ENCODE peak calls at places on chromosomes 12 and 14, in eight cellular contexts. F is suprapubic skin, O is tibial nerve, T is stomach, Y is K562, J is IMR-90, X is HepG2, S is adrenal gland. N is an unnamed sample.

GRCh38 chr14:26377150-26377549 is 220.7 kb downstream of the NOVA1 start:
- DNase-seq in S (no peak), O (no peak), Y (no peak), J (no peak), X (no peak), T (no peak), F (no peak), N (peak; percentile 35)

GRCh38 chr12:122978507-122978955 is 1.9 kb upstream of the ARL6IP4 start:
- DNase-seq in T (no peak), O (no peak), J (no peak), X (no peak), S (no peak), Y (no peak), F (no peak), N (no peak)

GRCh38 chr12:50110127-50110761 is 1.8 kb upstream of the COX14 start:
- DNase-seq in X (peak; percentile 86), F (no peak), S (peak; percentile 51), T (peak; percentile 70), J (no peak), Y (peak; percentile 87), O (no peak), N (peak; percentile 72)

GRCh38 chr14:48615618-48616017 is 940.2 kb upstream of the MDGA2 start:
- DNase-seq in T (no peak), F (no peak), X (no peak), Y (no peak), J (no peak), S (no peak), O (no peak), N (no peak)

GRCh38 chr14:56304456-56304855 is 186.2 kb downstream of the PELI2 start:
- DNase-seq in X (no peak), T (no peak), S (no peak), F (no peak), O (no peak), Y (no peak), J (no peak), N (no peak)

GRCh38 chr14:58755026-58755929 is 117.5 kb downstream of the DACT1 start:
- DNase-seq in Y (no peak), S (no peak), F (no peak), T (no peak), J (no peak), O (no peak), X (no peak), N (no peak)

GRCh38 chr12:5166976-5167375 is 123.3 kb downstream of the KCNA5 start:
- DNase-seq in O (no peak), T (no peak), Y (no peak), X (no peak), J (peak; percentile 98), F (no peak), S (no peak), N (no peak)

GRCh38 chr12:81872400-81872799 is 113.2 kb upstream of the PPFIA2 start:
- DNase-seq in J (no peak), T (no peak), Y (no peak), O (no peak), F (no peak), X (no peak), S (no peak), N (no peak)

GRCh38 chr14:32473476-32473875 is 144.4 kb downstream of the AKAP6 start:
- DNase-seq in X (peak; percentile 69), O (peak; percentile 19), S (no peak), T (no peak), F (peak; percentile 76), Y (no peak), J (no peak), N (no peak)
- H3K4me3 ChIP-seq in X (no peak overlapping the region), O (no peak overlapping the region), S (no peak overlapping the region), T (no peak overlapping the region), F (no peak overlapping the region), Y (no peak overlapping the region), J (no peak overlapping the region), N (no peak overlapping the region)

GRCh38 chr14:21023817-21024667 is 819 bp downstream of the NDRG2 start:
- DNase-seq in Y (no peak), S (no peak), T (peak; percentile 35), X (peak; percentile 59), F (no peak), J (no peak), O (no peak), N (no peak)
- TF ChIP-seq POLR2A in Y (no peak), S (no peak), T (no peak), X (no peak), F (no peak), J (no peak), O (no peak), N (no peak)

GRCh38 chr14:22483863-22484593 is 105.0 kb downstream of the DAD1 start:
- DNase-seq in T (no peak), S (no peak), O (no peak), J (no peak), Y (no peak), X (no peak), F (no peak), N (peak; percentile 74)

GRCh38 chr14:22487401-22487800 is 101.6 kb downstream of the DAD1 start:
- DNase-seq in Y (no peak), T (no peak), X (no peak), J (no peak), O (no peak), S (peak; percentile 22), F (no peak), N (no peak)

GRCh38 chr14:22484638-22485037 is 104.4 kb downstream of the DAD1 start:
- DNase-seq in O (no peak), Y (no peak), S (no peak), T (no peak), X (no peak), F (no peak), J (no peak), N (no peak)

GRCh38 chr14:22482782-22483553 is 106.1 kb downstream of the DAD1 start:
- DNase-seq in Y (no peak), O (no peak), F (no peak), T (no peak), X (no peak), S (no peak), J (no peak), N (peak; percentile 77)

GRCh38 chr14:22485178-22485577 is 103.8 kb downstream of the DAD1 start:
- DNase-seq in F (no peak), J (no peak), X (no peak), O (no peak), T (no peak), S (no peak), Y (no peak), N (no peak)
- H3K4me3 ChIP-seq in F (no peak overlapping the region), J (no peak overlapping the region), X (no peak overlapping the region), O (no peak overlapping the region), T (no peak overlapping the region), S (no peak overlapping the region), Y (no peak overlapping the region), N (no peak overlapping the region)

GRCh38 chr12:19683178-19683927 is 244.1 kb downstream of the AEBP2 start:
- DNase-seq in O (no peak), J (peak; percentile 73), X (peak; percentile 3), F (no peak), T (no peak), S (no peak), Y (no peak), N (no peak)
- TF ChIP-seq POLR2A in O (no peak), J (no peak), X (no peak), F (no peak), T (no peak), S (no peak), Y (no peak), N (no peak)

GRCh38 chr14:96205994-96206392 is 1.4 kb downstream of the BDKRB2 start:
- DNase-seq in Y (no peak), O (no peak), F (no peak), X (no peak), S (no peak), T (no peak), J (no peak), N (peak; percentile 62)
- H3K4me3 ChIP-seq in Y (no peak overlapping the region), O (peak overlapping the region; percentile 27), F (peak overlapping the region; percentile 54), X (no peak overlapping the region), S (no peak overlapping the region), T (peak overlapping the region; percentile 53), J (peak overlapping the region; percentile 88), N (no peak overlapping the region)

GRCh38 chr12:113242560-113242959 is 21.3 kb downstream of the TPCN1 start:
- DNase-seq in T (no peak), O (no peak), J (no peak), X (no peak), F (peak; percentile 39), S (no peak), Y (no peak), N (no peak)

GRCh38 chr12:113246478-113247122 is 25.3 kb downstream of the TPCN1 start:
- DNase-seq in X (peak; percentile 47), J (peak; percentile 38), S (no peak), T (peak; percentile 45), O (no peak), F (no peak), Y (no peak), N (peak; percentile 32)

GRCh38 chr12:113242018-113242418 is 20.8 kb downstream of the TPCN1 start:
- DNase-seq in T (peak; percentile 87), O (no peak), F (peak; percentile 70), J (no peak), S (no peak), X (no peak), Y (no peak), N (peak; percentile 74)

GRCh38 chr12:113241191-113242017 is 20.1 kb downstream of the TPCN1 start:
- DNase-seq in F (peak; percentile 62), O (peak; percentile 57), T (peak; percentile 36), J (peak; percentile 96), Y (no peak), X (peak; percentile 25), S (no peak), N (peak; percentile 43)

GRCh38 chr12:113244015-113244983 is 23.0 kb downstream of the TPCN1 start:
- DNase-seq in J (no peak), Y (no peak), S (peak; percentile 90), F (peak; percentile 80), T (peak; percentile 91), X (no peak), O (peak; percentile 62), N (no peak)
- TF ChIP-seq POLR2A in J (no peak), Y (no peak), S (no peak), F (no peak), T (no peak), X (no peak), O (no peak), N (no peak)

GRCh38 chr12:32819424-32819823 is 63.7 kb upstream of the YARS2 start:
- DNase-seq in Y (no peak), X (no peak), J (no peak), F (no peak), T (no peak), S (no peak), O (no peak), N (no peak)
- H3K4me3 ChIP-seq in Y (no peak overlapping the region), X (no peak overlapping the region), J (no peak overlapping the region), F (no peak overlapping the region), T (no peak overlapping the region), S (no peak overlapping the region), O (no peak overlapping the region), N (no peak overlapping the region)